ENCODE peak calls at places on chromosomes 3 and 15, in nine cellular contexts. N, S, U, J, X, W, F, A and H are unnamed samples.
A peak's percentile ranks its signal among the peaks of the same experiment; 100 is the strongest.

GRCh38 chr15:27449041-27449440 is 478.1 kb downstream of the GABRG3 start:
- DNase-seq in N (no peak), S (no peak), U (no peak), J (no peak), X (no peak), W (no peak), F (no peak), A (no peak), H (no peak)

GRCh38 chr3:157408499-157409149 is 28.0 kb upstream of the PTX3 start:
- DNase-seq in N (no peak), S (no peak), U (no peak), J (no peak), X (no peak), W (no peak), F (no peak), A (no peak), H (no peak)

GRCh38 chr15:49215768-49216739 is 46.0 kb downstream of the GALK2 start:
- DNase-seq in N (no peak), S (no peak), U (no peak), J (no peak), X (no peak), W (peak; percentile 23), F (no peak), A (no peak), H (no peak)

GRCh38 chr15:49035825-49036224 is 10.4 kb downstream of the SECISBP2L start:
- DNase-seq in N (no peak), S (no peak), U (no peak), J (no peak), X (no peak), W (no peak), F (no peak), A (no peak), H (no peak)

GRCh38 chr3:148748323-148748722 is 50.6 kb downstream of the AGTR1 start:
- DNase-seq in N (no peak), S (no peak), U (no peak), J (no peak), X (no peak), W (no peak), F (peak; percentile 39), A (no peak), H (no peak)

GRCh38 chr3:170632780-170633179 is 46.9 kb upstream of the SLC7A14 start:
- DNase-seq in N (no peak), S (no peak), U (no peak), J (no peak), X (no peak), W (no peak), F (no peak), A (no peak), H (no peak)

GRCh38 chr15:89743594-89743993 is 7.5 kb downstream of the MESP1 start:
- DNase-seq in N (no peak), S (no peak), U (no peak), J (no peak), X (no peak), W (no peak), F (no peak), A (no peak), H (no peak)

GRCh38 chr15:32851619-32852416 is 134.0 kb downstream of the GREM1 start:
- DNase-seq in N (no peak), S (no peak), U (no peak), J (no peak), X (no peak), W (no peak), F (peak; percentile 93), A (no peak), H (no peak)

GRCh38 chr3:156626104-156626503 is 48.3 kb upstream of the TIPARP start:
- DNase-seq in N (no peak), S (no peak), U (no peak), J (no peak), X (no peak), W (no peak), F (no peak), A (no peak), H (no peak)

GRCh38 chr15:36877294-36877693 is 223.1 kb downstream of the MEIS2 start:
- DNase-seq in N (no peak), S (no peak), U (no peak), J (no peak), X (no peak), W (no peak), F (no peak), A (no peak), H (no peak)

GRCh38 chr3:160649596-160649995 is 27.4 kb upstream of the ARL14 start:
- DNase-seq in N (no peak), S (no peak), U (no peak), J (no peak), X (no peak), W (no peak), F (peak; percentile 5), A (no peak), H (no peak)

GRCh38 chr3:4994823-4995499 is 15.7 kb downstream of the BHLHE40 start:
- DNase-seq in N (no peak), S (no peak), U (no peak), J (no peak), X (no peak), W (no peak), F (peak; percentile 94), A (no peak), H (peak; percentile 81)

GRCh38 chr15:40929730-40930429 is 740 bp downstream of the DLL4 start:
- DNase-seq in N (no peak), S (no peak), U (no peak), J (no peak), X (no peak), W (no peak), F (peak; percentile 74), A (no peak), H (peak; percentile 65)

GRCh38 chr3:4953119-4953518 is 26.1 kb upstream of the BHLHE40 start:
- DNase-seq in N (no peak), S (no peak), U (no peak), J (no peak), X (no peak), W (no peak), F (no peak), A (no peak), H (no peak)

GRCh38 chr3:30720586-30721313 is 114.3 kb downstream of the TGFBR2 start:
- DNase-seq in N (no peak), S (no peak), U (no peak), J (no peak), X (no peak), W (no peak), F (peak; percentile 91), A (no peak), H (peak; percentile 41)

GRCh38 chr3:128462341-128462910 is 4.3 kb downstream of the DNAJB8 start:
- DNase-seq in N (no peak), S (no peak), U (no peak), J (no peak), X (no peak), W (no peak), F (no peak), A (no peak), H (no peak)

GRCh38 chr3:196214783-196215441 is 1.4 kb upstream of the SLC51A start:
- DNase-seq in N (no peak), S (no peak), U (no peak), J (no peak), X (no peak), W (no peak), F (no peak), A (no peak), H (no peak)

GRCh38 chr15:55800216-55800615 is 57.3 kb upstream of the PRTG start:
- DNase-seq in N (no peak), S (no peak), U (no peak), J (no peak), X (no peak), W (no peak), F (no peak), A (no peak), H (no peak)

GRCh38 chr3:120062474-120062873 is 31.8 kb downstream of the GSK3B start:
- DNase-seq in N (no peak), S (no peak), U (no peak), J (no peak), X (no peak), W (no peak), F (no peak), A (no peak), H (no peak)

GRCh38 chr15:33639968-33640367 is 328.3 kb upstream of the CHRM5 start:
- DNase-seq in N (no peak), S (no peak), U (no peak), J (no peak), X (no peak), W (no peak), F (no peak), A (no peak), H (no peak)

GRCh38 chr3:197372076-197372661 is 73.8 kb upstream of the DLG1 start:
- DNase-seq in N (no peak), S (no peak), U (no peak), J (no peak), X (no peak), W (no peak), F (peak; percentile 96), A (no peak), H (peak; percentile 70)

GRCh38 chr15:100202309-100202943 is 139.3 kb downstream of the ADAMTS17 start:
- DNase-seq in N (no peak), S (no peak), U (no peak), J (no peak), X (no peak), W (no peak), F (no peak), A (no peak), H (no peak)